ENCODE peak calls at places on chromosomes 16 and 17, in nine cellular contexts. X, H, E, O, L, G, R, V and T are unnamed samples.

GRCh38 chr17:40647549-40648325 is at the start of gene SMARCE1:
- DNase-seq in L (peak; percentile 32), X (peak; percentile 93), G (peak; percentile 70), V (peak; percentile 55), R (no peak), E (peak; percentile 86), O (peak; percentile 78), H (peak; percentile 73), T (peak; percentile 65)

GRCh38 chr16:3580271-3580670 is 3.1 kb upstream of the NLRC3 start:
- DNase-seq in H (no peak), L (no peak), O (no peak), X (peak; percentile 73), R (no peak), V (no peak), E (no peak), G (no peak), T (peak; percentile 46)

GRCh38 chr17:28700830-28701492 is 10.7 kb downstream of the PROCA1 start:
- DNase-seq in H (no peak), R (no peak), L (no peak), V (no peak), E (no peak), O (no peak), X (no peak), G (no peak), T (no peak)

GRCh38 chr17:47935961-47936360 is 5.4 kb upstream of the PNPO start:
- DNase-seq in R (no peak), E (peak; percentile 59), V (no peak), L (peak; percentile 43), O (peak; percentile 75), G (no peak), X (no peak), H (no peak), T (no peak)

GRCh38 chr17:9224485-9224884 is 203.2 kb downstream of the NTN1 start:
- DNase-seq in G (no peak), X (peak; percentile 67), O (no peak), H (no peak), V (no peak), R (no peak), E (no peak), L (no peak), T (no peak)

GRCh38 chr17:38550661-38551060 is 55.1 kb downstream of the SRCIN1 start:
- DNase-seq in H (peak; percentile 83), L (no peak), R (peak; percentile 30), O (peak; percentile 94), E (peak; percentile 92), X (no peak), V (no peak), G (peak; percentile 56), T (no peak)

GRCh38 chr17:61414141-61414935 is 14.7 kb downstream of the TBX2 start:
- DNase-seq in E (no peak), H (peak; percentile 31), X (peak; percentile 72), V (peak; percentile 21), G (no peak), R (no peak), L (no peak), O (no peak), T (no peak)

GRCh38 chr17:37117743-37118142 is 169.0 kb downstream of the AATF start:
- DNase-seq in O (no peak), E (no peak), X (no peak), L (no peak), V (no peak), G (no peak), H (no peak), R (no peak), T (no peak)

GRCh38 chr16:76577003-76577402 is 299.8 kb downstream of the CNTNAP4 start:
- DNase-seq in E (no peak), L (no peak), G (no peak), O (no peak), V (no peak), X (no peak), R (no peak), H (no peak), T (no peak)

GRCh38 chr16:57192720-57193486 is 6.8 kb downstream of the RSPRY1 start:
- DNase-seq in V (no peak), L (no peak), R (no peak), G (no peak), H (no peak), X (no peak), E (peak; percentile 43), O (peak; percentile 61), T (no peak)

GRCh38 chr16:2468142-2468724 is 2.9 kb upstream of the NTN3 start:
- DNase-seq in R (no peak), L (no peak), X (no peak), H (no peak), O (peak; percentile 78), E (peak; percentile 59), G (no peak), V (no peak), T (no peak)

GRCh38 chr17:54221499-54221898 is 398.8 kb downstream of the KIF2B start:
- DNase-seq in O (no peak), L (no peak), R (no peak), H (no peak), G (no peak), X (no peak), V (no peak), E (no peak), T (no peak)
- H3K4me3 ChIP-seq in O (no peak overlapping the region), L (no peak overlapping the region), R (no peak overlapping the region), H (no peak overlapping the region), G (no peak overlapping the region), X (no peak overlapping the region), V (no peak overlapping the region), E (no peak overlapping the region), T (no peak overlapping the region)

DNA sequence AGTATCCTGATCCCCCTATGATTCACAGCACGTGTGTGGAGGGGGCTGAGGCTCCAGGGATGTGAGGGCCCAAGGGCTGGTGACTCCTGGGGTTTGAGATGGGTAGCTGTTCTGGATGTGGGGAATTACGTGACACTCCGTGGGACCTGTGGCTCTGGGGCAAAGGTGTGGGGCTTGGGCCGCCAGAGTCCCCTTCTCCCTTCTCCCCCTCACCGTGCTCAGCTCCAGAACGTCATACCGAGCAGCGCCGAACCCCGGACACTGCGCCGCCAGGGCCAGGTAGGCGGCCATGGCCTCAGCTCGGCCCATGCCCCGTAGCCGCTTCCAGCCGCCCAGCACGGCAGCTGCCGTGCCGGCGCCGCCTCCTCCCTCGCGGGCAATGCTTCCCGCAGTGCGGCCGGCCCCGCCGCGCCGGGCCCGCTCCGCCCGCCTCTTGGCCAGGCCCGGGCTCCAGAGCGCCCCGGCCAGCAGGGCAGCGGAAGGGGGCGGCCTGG is 7.0 kb downstream of the PLEKHH3 start:
- DNase-seq in H (no peak), V (no peak), R (no peak), X (no peak), L (no peak), G (no peak), O (no peak), E (no peak), T (no peak)
- H3K4me3 ChIP-seq in H (no peak overlapping the region), V (no peak overlapping the region), R (no peak overlapping the region), X (no peak overlapping the region), L (no peak overlapping the region), G (no peak overlapping the region), O (no peak overlapping the region), E (no peak overlapping the region), T (no peak overlapping the region)

GRCh38 chr16:54283735-54284318 is 2.8 kb downstream of the IRX3 start:
- DNase-seq in R (no peak), L (no peak), G (no peak), X (peak; percentile 75), O (peak; percentile 39), E (no peak), V (no peak), H (no peak), T (no peak)
- H3K4me3 ChIP-seq in R (peak overlapping the region; percentile 87), L (peak overlapping the region; percentile 75), G (peak overlapping the region; percentile 69), X (peak overlapping the region; percentile 47), O (peak overlapping the region; percentile 66), E (peak overlapping the region; percentile 96), V (peak overlapping the region; percentile 91), H (no peak overlapping the region), T (no peak overlapping the region)

DNA sequence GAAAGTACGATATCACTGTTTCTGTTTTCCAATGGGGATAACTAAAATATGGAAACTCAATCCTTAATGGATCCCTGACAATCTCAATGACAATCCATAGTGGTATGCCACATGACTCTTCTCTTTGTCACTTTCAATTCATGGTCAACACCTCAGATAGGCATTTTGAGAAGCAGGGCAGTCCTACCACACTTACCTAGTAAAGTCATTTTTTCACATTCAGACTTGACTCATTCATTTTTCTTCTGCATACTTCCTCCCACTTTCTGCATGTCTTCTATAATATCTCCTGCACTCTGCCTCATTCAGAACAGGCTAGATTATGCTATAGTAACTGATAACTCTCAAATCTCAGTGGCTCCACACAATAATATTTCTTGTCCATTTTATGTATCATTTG is 117.5 kb downstream of the FTO start:
- DNase-seq in R (no peak), H (no peak), G (no peak), E (peak; percentile 67), V (no peak), O (peak; percentile 65), X (no peak), L (no peak), T (no peak)
- H3K4me3 ChIP-seq in R (no peak overlapping the region), H (no peak overlapping the region), G (no peak overlapping the region), E (peak overlapping the region; percentile 1), V (no peak overlapping the region), O (no peak overlapping the region), X (no peak overlapping the region), L (no peak overlapping the region), T (no peak overlapping the region)

DNA sequence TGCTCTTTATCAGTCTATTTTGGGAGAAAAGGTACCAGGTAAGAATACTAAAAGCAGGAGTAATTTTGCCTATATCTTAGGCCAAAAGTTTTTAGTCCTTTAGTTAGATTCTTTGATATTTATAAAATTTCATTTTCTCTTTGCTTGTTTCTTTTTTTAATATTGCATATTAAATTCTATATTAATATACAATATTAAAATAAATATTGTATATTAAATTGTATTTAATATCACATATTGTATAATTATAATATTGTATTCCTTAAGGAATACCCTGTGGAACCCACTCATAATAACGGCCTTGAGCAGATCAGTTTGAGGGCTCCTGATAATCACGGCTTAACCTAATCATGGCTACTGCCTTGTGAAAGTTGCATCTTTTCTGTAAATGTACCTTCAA is 1.9 kb downstream of the CEP95 start:
- DNase-seq in R (no peak), V (no peak), E (no peak), X (no peak), L (no peak), O (no peak), G (no peak), H (no peak), T (no peak)
- H3K4me3 ChIP-seq in R (no peak overlapping the region), V (no peak overlapping the region), E (peak overlapping the region; percentile 98), X (no peak overlapping the region), L (peak overlapping the region; percentile 98), O (no peak overlapping the region), G (peak overlapping the region; percentile 90), H (no peak overlapping the region), T (no peak overlapping the region)

GRCh38 chr16:80081851-80082250 is 458.9 kb upstream of the DYNLRB2 start:
- DNase-seq in V (no peak), E (no peak), H (no peak), R (no peak), G (no peak), X (no peak), O (no peak), L (no peak), T (no peak)
- H3K4me3 ChIP-seq in V (no peak overlapping the region), E (no peak overlapping the region), H (no peak overlapping the region), R (no peak overlapping the region), G (no peak overlapping the region), X (no peak overlapping the region), O (no peak overlapping the region), L (no peak overlapping the region), T (no peak overlapping the region)